ENCODE peak calls at places on chromosomes 7 and 10, in eight cellular contexts. Z is GF-D8; J is non-pigmented ciliary epithelial cell; A is HS-27A; B is activated CD8-positive, alpha-beta memory T cell treated with anti-CD3 and anti-CD28 coated beads, Interleukin-2, amount 50 U/mL, for 48 hours; Y is cardiac muscle cell; R is NCI-H446; G is stimulated activated CD4-positive, alpha-beta T cell treated with anti-CD3 and anti-CD28 coated beads, Interleukin-1b, Interleukin-23, amount 100 ng/mL, for 24 hours. X is an unnamed sample.

GRCh38 chr10:20933705-20934104 is 36.6 kb upstream of the NEBL start:
- DNase-seq in J (no peak), Z (no peak), R (no peak), A (no peak), Y (no peak), G (no peak), B (no peak), X (no peak)

GRCh38 chr10:73886085-73886529 is 11.8 kb upstream of the CAMK2G start:
- DNase-seq in Y (peak; percentile 82), Z (peak; percentile 21), G (peak; percentile 50), R (peak; percentile 68), J (peak; percentile 49), B (peak; percentile 78), A (no peak), X (peak; percentile 75)

GRCh38 chr10:86945361-86946214 is 11.8 kb downstream of the MMRN2 start:
- DNase-seq in R (peak; percentile 15), J (no peak), B (peak; percentile 34), G (no peak), Y (peak; percentile 65), A (no peak), Z (no peak), X (no peak)

GRCh38 chr10:28676297-28676967 is 889 bp upstream of the BAMBI start:
- DNase-seq in Y (peak; percentile 59), A (no peak), B (no peak), G (peak; percentile 9), J (no peak), R (no peak), Z (no peak), X (peak; percentile 31)

GRCh38 chr10:60422809-60423208 is 33.1 kb upstream of the ANK3 start:
- DNase-seq in G (no peak), Z (no peak), A (no peak), J (no peak), R (no peak), B (no peak), Y (no peak), X (no peak)

GRCh38 chr10:67784584-67784983 is 53.4 kb downstream of the DNAJC12 start:
- DNase-seq in A (no peak), R (no peak), Y (no peak), B (no peak), J (no peak), Z (no peak), G (no peak), X (no peak)

GRCh38 chr7:21011153-21011552 is 224.5 kb upstream of the SP8 start:
- DNase-seq in R (no peak), Y (no peak), G (no peak), B (no peak), A (no peak), Z (no peak), J (no peak), X (no peak)

GRCh38 chr7:26348987-26349809 is 57.5 kb downstream of the SNX10 start:
- DNase-seq in R (peak; percentile 62), J (no peak), Y (no peak), A (no peak), Z (no peak), G (no peak), B (no peak), X (no peak)

GRCh38 chr10:17454181-17454800 is at the start of gene ST8SIA6:
- DNase-seq in Y (peak; percentile 73), Z (no peak), R (no peak), B (peak; percentile 76), A (no peak), G (peak; percentile 18), J (no peak), X (peak; percentile 1)

GRCh38 chr7:68038621-68039314 is 1042.1 kb downstream of the TYW1 start:
- DNase-seq in A (no peak), J (no peak), Y (no peak), Z (no peak), G (no peak), B (no peak), R (no peak), X (no peak)

GRCh38 chr7:137209151-137209822 is 134.2 kb downstream of the PTN start:
- DNase-seq in R (no peak), J (no peak), B (no peak), G (no peak), Z (no peak), A (no peak), Y (no peak), X (no peak)

GRCh38 chr10:28661035-28661434 is 16.3 kb upstream of the BAMBI start:
- DNase-seq in J (peak; percentile 73), G (no peak), A (no peak), R (no peak), Z (no peak), B (no peak), Y (no peak), X (no peak)

X was measured in HL-60.